ENCODE peak calls at places on chromosomes 4 and X, in seven cellular contexts. A, Y, U, M, X, W and V are unnamed samples. For H3K4me1, the result is how much of the 10 kb centered on the place peaks cover.

GRCh38 chr4:186939226-186939625 is 215.6 kb upstream of the FAT1 start:
- DNase-seq in A (no peak), Y (no peak), U (no peak), M (no peak), X (no peak), W (no peak), V (no peak)

GRCh38 chrX:33465137-33465536 is 253.8 kb upstream of the DMD start:
- DNase-seq in A (no peak), Y (no peak), U (no peak), M (no peak), X (no peak), W (no peak), V (no peak)

GRCh38 chr4:171202908-171203307 is 610.3 kb upstream of the GALNTL6 start:
- DNase-seq in A (no peak), Y (no peak), U (no peak), M (no peak), X (no peak), W (no peak), V (no peak)

GRCh38 chrX:118286066-118286758 is 59.7 kb upstream of the WDR44 start:
- DNase-seq in A (no peak), Y (no peak), U (no peak), M (no peak), X (no peak), W (no peak), V (no peak)

GRCh38 chrX:49166914-49167739 is 4.6 kb downstream of the MAGIX start:
- DNase-seq in A (peak), Y (peak), U (peak), M (peak), X (peak), W (no peak), V (no peak)

GRCh38 chrX:118495958-118496762 is 545 bp downstream of the DOCK11 start:
- DNase-seq in A (peak), Y (peak), U (peak), M (no peak), X (peak), W (no peak), V (no peak)

GRCh38 chrX:11665144-11666040 is at the start of gene ARHGAP6:
- DNase-seq in A (peak), Y (no peak), U (no peak), M (no peak), X (peak), W (no peak), V (no peak)

GRCh38 chrX:40279762-40280161 is 182.0 kb upstream of the BCOR start:
- DNase-seq in A (no peak), Y (no peak), U (no peak), M (no peak), X (no peak), W (no peak), V (no peak)

GRCh38 chr4:48543796-48544195 is 53.7 kb downstream of the ZAR1 start:
- DNase-seq in A (no peak), Y (no peak), U (no peak), M (no peak), X (no peak), W (no peak), V (no peak)

GRCh38 chrX:64204701-64205440 is 637 bp downstream of the AMER1 start:
- DNase-seq in A (peak), Y (peak), U (peak), M (no peak), X (no peak), W (no peak), V (no peak)

GRCh38 chrX:151225843-151226242 is 49.5 kb downstream of the GPR50 start:
- DNase-seq in A (no peak), Y (no peak), U (no peak), M (no peak), X (no peak), W (no peak), V (no peak)

DNA sequence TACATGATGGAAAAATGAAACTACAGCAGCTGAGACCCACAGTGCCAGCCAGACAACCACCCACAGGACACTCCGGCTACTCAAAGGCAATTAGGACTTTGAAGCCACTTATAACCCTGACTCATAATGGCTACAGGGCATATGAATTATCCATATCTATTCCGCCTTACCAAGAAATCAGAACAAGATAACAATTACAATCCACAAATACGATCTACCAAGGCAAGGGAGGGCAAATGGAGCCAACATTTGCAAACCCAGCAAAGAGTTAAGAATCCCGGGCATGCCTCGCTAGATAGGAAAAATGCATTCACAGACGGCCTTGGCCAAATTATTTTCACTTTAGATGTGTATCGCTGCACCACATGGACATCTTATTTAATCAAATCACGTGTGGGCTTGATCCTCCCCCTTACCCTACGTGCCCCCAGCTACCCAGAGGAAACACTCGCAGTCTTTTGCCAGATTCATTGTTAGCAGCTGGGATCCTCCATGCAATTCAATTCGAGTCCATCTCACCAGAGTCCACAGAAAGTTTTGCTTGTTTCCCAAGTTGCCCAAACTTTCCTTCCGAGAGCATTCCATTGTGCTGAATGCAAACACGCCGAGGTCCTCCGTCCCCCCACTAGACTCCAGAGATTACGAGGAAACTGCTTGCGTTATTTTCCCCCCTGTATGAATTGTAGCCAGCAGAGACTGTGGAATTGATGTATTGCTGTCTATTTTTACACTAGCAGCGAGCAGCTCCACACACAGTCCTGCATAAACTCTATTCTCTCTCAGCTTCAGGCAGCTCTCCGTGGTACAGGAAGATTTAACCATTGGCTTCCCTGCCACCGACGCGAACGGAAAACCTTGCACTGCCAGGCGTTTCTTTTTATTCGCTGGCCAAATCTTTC is 1.2 kb downstream of the PPARGC1A start:
- DNase-seq in A (no peak), Y (no peak), U (no peak), M (no peak), X (no peak), W (no peak), V (no peak)
- TF ChIP-seq POLR2A in A (no peak), Y (no peak), U (no peak), M (no peak), X (peak), W (no peak), V (no peak)

GRCh38 chr4:145178740-145179139 is 1.6 kb downstream of the OTUD4 start:
- DNase-seq in A (no peak), Y (no peak), U (no peak), M (no peak), X (no peak), W (no peak), V (no peak)

GRCh38 chr4:145177906-145178538 is 2.4 kb downstream of the OTUD4 start:
- DNase-seq in A (no peak), Y (no peak), U (no peak), M (no peak), X (no peak), W (no peak), V (no peak)

GRCh38 chr4:145180298-145181090 is at the start of gene OTUD4:
- DNase-seq in A (peak), Y (peak), U (peak), M (peak), X (peak), W (peak), V (no peak)

GRCh38 chr4:145181091-145181501 is 707 bp upstream of the OTUD4 start:
- DNase-seq in A (no peak), Y (no peak), U (no peak), M (no peak), X (no peak), W (no peak), V (no peak)

GRCh38 chr4:145179201-145179860 is 1.1 kb downstream of the OTUD4 start:
- DNase-seq in A (peak), Y (peak), U (peak), M (peak), X (peak), W (peak), V (no peak)
- H3K4me1 ChIP-seq in A (under half), Y (under half), U (under half), M (under half), X (under half), W (under half), V (under half)

DNA sequence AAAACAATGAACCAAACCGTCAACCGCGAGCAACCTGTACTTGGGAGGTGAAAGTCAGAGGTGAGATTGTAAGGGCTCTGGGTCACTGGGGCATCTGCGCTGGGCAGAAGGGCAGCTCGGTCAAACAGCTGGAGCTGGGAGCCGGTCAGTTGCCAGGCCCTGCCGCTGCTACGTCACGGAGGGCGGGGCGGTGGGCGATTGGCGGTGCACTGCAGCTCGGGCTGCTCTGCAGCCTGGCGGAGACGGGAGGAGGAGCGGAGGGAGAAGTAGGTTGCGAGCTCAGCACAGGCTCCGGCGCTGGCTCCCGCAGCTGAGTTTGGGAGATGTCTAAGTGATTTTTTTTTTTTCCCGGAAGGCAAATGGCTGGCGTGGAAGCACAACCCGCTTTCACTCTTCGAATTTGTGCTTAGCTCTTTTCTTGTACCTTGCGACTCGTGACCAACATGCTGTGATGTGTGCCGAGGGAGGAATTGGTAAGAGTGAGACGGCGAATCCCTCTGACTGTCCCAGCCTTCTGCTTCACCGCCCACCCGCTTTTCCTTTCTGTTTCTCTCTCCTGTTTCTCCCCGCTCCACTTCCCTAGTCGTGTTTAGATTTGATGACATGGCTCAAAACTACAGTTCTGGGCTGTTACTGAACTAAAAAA is at the start of gene ATP10D:
- DNase-seq in A (peak), Y (peak), U (peak), M (peak), X (peak), W (peak), V (no peak)
- TF ChIP-seq POLR2AphosphoS5 in A (peak), Y (peak), U (peak), M (peak), X (peak), W (peak), V (peak)

DNA sequence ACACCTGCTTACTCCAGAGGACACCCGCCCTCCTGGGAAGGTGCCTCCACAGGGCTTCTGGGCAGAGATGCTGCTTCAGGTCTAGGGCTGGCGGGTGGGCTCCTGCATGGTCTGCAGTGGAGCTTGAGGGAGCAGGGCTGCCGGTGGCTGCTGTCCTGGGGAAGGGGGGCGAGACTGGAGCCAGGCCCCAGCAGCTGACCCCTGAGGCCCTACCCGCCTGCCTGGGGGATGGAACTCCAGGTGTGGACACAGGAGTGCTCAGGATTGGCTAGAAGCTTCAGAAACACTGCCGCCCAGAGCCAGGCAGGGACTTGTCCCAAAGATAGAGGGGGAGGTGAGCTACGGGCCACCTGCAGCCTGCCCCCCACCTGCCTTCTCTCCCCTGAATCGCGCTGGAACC is 33.0 kb upstream of the ADRA2C start:
- DNase-seq in A (no peak), Y (no peak), U (no peak), M (no peak), X (no peak), W (no peak), V (no peak)
- TF ChIP-seq POLR2A in A (no peak), Y (no peak), U (no peak), M (no peak), X (no peak), W (no peak), V (no peak)

DNA sequence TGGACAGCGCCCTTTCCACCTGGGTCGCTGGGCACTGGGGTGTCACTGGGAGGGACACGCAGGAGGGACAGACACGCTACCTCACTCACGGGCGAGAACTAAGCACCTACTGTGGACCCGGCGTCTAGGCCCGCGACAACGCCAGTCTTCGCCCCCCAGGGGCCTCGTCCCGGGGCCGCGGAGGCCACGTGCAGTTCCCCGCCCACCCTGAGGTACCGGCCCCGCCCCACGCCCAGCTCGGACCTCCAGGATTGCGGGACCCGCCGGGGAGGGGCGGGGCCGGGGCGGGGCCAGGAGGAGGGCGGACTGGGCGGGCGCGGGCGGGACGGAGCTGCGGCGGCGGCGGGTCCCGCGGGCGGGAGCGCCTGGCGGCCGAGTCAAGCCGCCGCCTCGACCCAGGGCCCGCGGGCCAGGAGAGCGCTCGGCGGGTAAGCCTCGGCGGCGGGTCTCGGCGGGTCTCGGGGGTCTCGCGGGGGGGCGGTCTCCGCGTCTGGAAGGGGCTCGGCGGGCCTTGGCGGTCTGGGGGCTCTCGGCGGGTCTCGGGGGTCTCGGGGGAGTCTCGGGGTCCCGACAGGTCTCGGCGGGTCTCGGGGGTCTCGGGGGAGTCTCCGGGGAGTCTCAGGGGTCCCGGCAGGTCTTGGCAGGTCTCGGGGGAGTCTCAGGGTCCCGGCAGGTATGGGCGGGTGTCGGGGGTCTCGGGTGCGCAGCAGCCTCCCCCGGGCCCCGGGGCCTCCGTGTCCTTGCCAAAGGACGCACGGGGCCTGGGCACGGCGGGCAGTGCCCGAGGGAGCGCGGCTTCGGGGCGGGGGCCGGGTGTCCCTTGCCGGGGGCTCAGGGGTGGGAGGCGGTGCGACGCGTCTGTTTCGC is at the start of gene SH3BP2:
- DNase-seq in A (peak), Y (peak), U (no peak), M (no peak), X (peak), W (peak), V (no peak)
- H3K4me1 ChIP-seq in A (half or more), Y (half or more), U (under half), M (under half), X (half or more), W (under half), V (half or more)

GRCh38 chr4:56530269-56531148 is 24.9 kb downstream of the ARL9 start:
- DNase-seq in A (peak), Y (peak), U (peak), M (no peak), X (peak), W (peak), V (peak)
- TF ChIP-seq POLR2AphosphoS5 in A (peak), Y (no peak), U (no peak), M (no peak), X (peak), W (peak), V (no peak)

GRCh38 chrX:107747596-107748161 is 27.9 kb downstream of the TSC22D3 start:
- DNase-seq in A (peak), Y (no peak), U (peak), M (no peak), X (peak), W (no peak), V (no peak)
- TF ChIP-seq POLR2A in A (no peak), Y (no peak), U (no peak), M (no peak), X (no peak), W (no peak), V (no peak)

DNA sequence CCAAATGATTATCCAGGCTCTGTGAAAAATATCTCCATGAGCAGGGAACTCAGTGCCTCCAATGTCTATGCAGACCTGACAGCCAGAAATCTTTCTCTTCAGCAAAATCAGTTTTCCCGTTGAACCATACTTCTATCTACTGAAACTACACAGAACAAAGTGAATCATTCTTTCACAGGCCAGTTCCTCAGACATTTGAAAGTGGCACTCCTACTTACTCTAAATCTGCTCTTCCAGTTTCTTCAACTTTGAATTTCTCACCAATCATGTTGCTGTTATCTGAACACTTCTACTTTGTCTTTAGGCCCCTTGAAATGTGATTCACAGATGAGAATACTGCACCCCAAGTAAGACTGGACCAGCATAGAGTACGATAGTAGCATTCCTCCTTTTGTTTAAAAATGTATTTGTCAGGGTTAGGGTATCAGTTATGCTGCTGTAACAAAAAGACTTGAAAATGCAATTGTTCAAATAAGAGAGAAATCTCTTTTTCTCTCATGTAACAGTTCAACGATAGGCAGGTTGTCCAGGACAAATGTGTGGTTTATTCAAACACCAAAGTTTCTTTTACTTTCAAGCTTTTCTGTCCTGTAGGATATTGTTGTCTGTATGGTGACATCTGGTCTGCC is 210.6 kb upstream of the KLF3 start:
- DNase-seq in A (no peak), Y (no peak), U (no peak), M (no peak), X (no peak), W (no peak), V (no peak)
- H3K4me1 ChIP-seq in A (under half), Y (under half), U (under half), M (under half), X (under half), W (under half), V (under half)

GRCh38 chr4:55879224-55879623 is 25.8 kb downstream of the EXOC1 start:
- DNase-seq in A (no peak), Y (no peak), U (no peak), M (no peak), X (no peak), W (no peak), V (no peak)

GRCh38 chr4:55880652-55881280 is 27.3 kb downstream of the EXOC1 start:
- DNase-seq in A (no peak), Y (no peak), U (no peak), M (no peak), X (no peak), W (no peak), V (no peak)

GRCh38 chr4:55871299-55871800 is 17.9 kb downstream of the EXOC1 start:
- DNase-seq in A (peak), Y (no peak), U (no peak), M (no peak), X (no peak), W (no peak), V (no peak)

DNA sequence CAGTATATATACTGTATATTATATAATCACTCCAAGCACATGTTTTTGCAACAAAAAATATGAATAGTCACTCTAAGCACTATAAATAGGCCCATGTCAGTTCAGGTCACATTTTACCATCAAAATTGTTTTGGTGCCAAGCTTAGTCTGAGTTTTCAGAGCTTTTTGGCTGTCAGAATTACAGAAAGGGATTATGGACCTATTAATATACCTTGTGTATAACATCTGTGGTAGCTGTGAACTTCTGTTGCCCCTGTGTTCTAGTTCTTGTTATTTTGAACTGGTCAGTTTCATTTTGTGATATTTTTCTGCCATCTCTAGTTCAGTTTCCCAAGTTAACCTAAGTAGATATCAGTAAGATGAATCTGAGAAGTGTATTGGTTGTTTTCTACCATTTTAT is 22.9 kb downstream of the EXOC1 start:
- DNase-seq in A (no peak), Y (no peak), U (no peak), M (no peak), X (no peak), W (no peak), V (no peak)
- TF ChIP-seq POLR2AphosphoS5 in A (no peak), Y (no peak), U (no peak), M (no peak), X (no peak), W (no peak), V (no peak)

GRCh38 chrX:103811858-103812257 is 20.2 kb downstream of the RAB9B start:
- DNase-seq in A (no peak), Y (no peak), U (no peak), M (no peak), X (no peak), W (no peak), V (no peak)
- TF ChIP-seq POLR2A in A (no peak), Y (no peak), U (no peak), M (no peak), X (no peak), W (no peak), V (no peak)